ENCODE peak calls at places on chromosomes 2 and 18, in ten cellular contexts. U is A549, L is body of pancreas, C is heart left ventricle, M is ovary, E is HepG2, F is adrenal gland, Z is tibial nerve, V is gastrocnemius medialis, X is spleen. G is an unnamed sample. For H3K9me3, the result is how much of the 10 kb centered on the place peaks cover.

GRCh38 chr2:234288974-234289455 is 207.9 kb downstream of the ARL4C start:
- DNase-seq in U (peak), L (peak), C (peak), M (no peak), E (peak), F (peak), Z (peak), V (peak), X (peak), G (peak)

GRCh38 chr2:36561223-36561944 is 36.6 kb downstream of the FEZ2 start:
- DNase-seq in U (peak), L (no peak), C (peak), M (no peak), E (peak), F (peak), Z (no peak), V (no peak), X (no peak), G (no peak)

GRCh38 chr2:128390991-128391630 is 72.4 kb upstream of the HS6ST1 start:
- DNase-seq in U (no peak), L (no peak), C (no peak), M (no peak), E (no peak), F (peak), Z (no peak), V (no peak), X (peak), G (peak)

GRCh38 chr2:1742680-1743395 is 1.5 kb downstream of the PXDN start:
- DNase-seq in U (peak), L (peak), C (peak), M (peak), E (no peak), F (no peak), Z (peak), V (peak), X (peak), G (peak)

GRCh38 chr2:219029829-219030165 is 11.5 kb downstream of the CFAP65 start:
- DNase-seq in U (peak), L (peak), C (peak), M (peak), E (peak), F (peak), Z (peak), V (peak), X (peak), G (peak)

GRCh38 chr2:233410191-233410760 is 56.0 kb downstream of the DGKD start:
- DNase-seq in U (no peak), L (peak), C (no peak), M (no peak), E (no peak), F (no peak), Z (no peak), V (no peak), X (no peak), G (no peak)

GRCh38 chr2:101402637-101403036 is 15.3 kb upstream of the CREG2 start:
- DNase-seq in U (no peak), L (no peak), C (no peak), M (no peak), E (no peak), F (no peak), Z (no peak), V (no peak), X (no peak), G (no peak)

GRCh38 chr2:62110415-62111025 is 85.4 kb upstream of the B3GNT2 start:
- DNase-seq in U (no peak), L (no peak), C (no peak), M (no peak), E (no peak), F (no peak), Z (no peak), V (no peak), X (no peak), G (no peak)

GRCh38 chr2:230537531-230537976 is 121.6 kb downstream of the SP100 start:
- DNase-seq in U (no peak), L (no peak), C (no peak), M (no peak), E (no peak), F (no peak), Z (no peak), V (no peak), X (no peak), G (no peak)

GRCh38 chr2:180366481-180366880 is 359.4 kb upstream of the CWC22 start:
- DNase-seq in U (no peak), L (no peak), C (no peak), M (no peak), E (no peak), F (no peak), Z (no peak), V (no peak), X (no peak), G (no peak)

GRCh38 chr2:96527990-96528679 is 8.4 kb upstream of the ARID5A start:
- DNase-seq in U (no peak), L (peak), C (peak), M (peak), E (no peak), F (peak), Z (no peak), V (no peak), X (peak), G (no peak)

GRCh38 chr2:119792907-119793312 is 33.2 kb downstream of the PTPN4 start:
- DNase-seq in U (no peak), L (no peak), C (no peak), M (no peak), E (no peak), F (no peak), Z (no peak), V (no peak), X (no peak), G (no peak)

GRCh38 chr18:31970617-31971016 is 27.7 kb upstream of the TRAPPC8 start:
- DNase-seq in U (no peak), L (no peak), C (no peak), M (no peak), E (no peak), F (no peak), Z (no peak), V (no peak), X (no peak), G (no peak)

GRCh38 chr2:105328281-105329196 is 996 bp downstream of the TGFBRAP1 start:
- DNase-seq in U (no peak), L (peak), C (peak), M (peak), E (peak), F (peak), Z (no peak), V (peak), X (peak), G (no peak)

GRCh38 chr2:173649527-173650219 is 295.0 kb downstream of the CDCA7 start:
- DNase-seq in U (no peak), L (no peak), C (no peak), M (peak), E (no peak), F (no peak), Z (no peak), V (no peak), X (no peak), G (no peak)

GRCh38 chr2:119463136-119463535 is 31.5 kb downstream of the TMEM37 start:
- DNase-seq in U (no peak), L (no peak), C (no peak), M (no peak), E (no peak), F (no peak), Z (no peak), V (no peak), X (no peak), G (no peak)

GRCh38 chr2:64482765-64483504 is 29.0 kb downstream of the LGALSL start:
- DNase-seq in U (no peak), L (peak), C (no peak), M (no peak), E (no peak), F (peak), Z (no peak), V (no peak), X (no peak), G (no peak)

GRCh38 chr2:8451273-8451672 is 230.6 kb upstream of the ID2 start:
- DNase-seq in U (no peak), L (no peak), C (no peak), M (no peak), E (no peak), F (peak), Z (no peak), V (no peak), X (no peak), G (no peak)

GRCh38 chr2:224850081-224850480 is 133.9 kb upstream of the CCDC195 start:
- DNase-seq in U (no peak), L (no peak), C (no peak), M (no peak), E (no peak), F (no peak), Z (no peak), V (no peak), X (no peak), G (no peak)

GRCh38 chr2:2324119-2324518 is 7.0 kb downstream of the MYT1L start:
- DNase-seq in U (no peak), L (no peak), C (no peak), M (no peak), E (no peak), F (no peak), Z (no peak), V (no peak), X (no peak), G (no peak)

GRCh38 chr2:81050580-81050979 is 746.0 kb upstream of the LRRTM1 start:
- DNase-seq in U (no peak), L (no peak), C (no peak), M (no peak), E (no peak), F (no peak), Z (no peak), V (no peak), X (no peak), G (no peak)

GRCh38 chr2:241551599-241551997 is 6.9 kb upstream of the BOK start:
- DNase-seq in U (no peak), L (no peak), C (no peak), M (no peak), E (no peak), F (no peak), Z (no peak), V (no peak), X (no peak), G (no peak)

GRCh38 chr2:19228092-19228670 is 130.2 kb downstream of the OSR1 start:
- DNase-seq in U (no peak), L (no peak), C (no peak), M (no peak), E (peak), F (no peak), Z (no peak), V (no peak), X (no peak), G (no peak)

GRCh38 chr2:108193251-108193650 is 46.5 kb upstream of the SULT1C3 start:
- DNase-seq in U (no peak), L (no peak), C (no peak), M (no peak), E (peak), F (no peak), Z (no peak), V (no peak), X (no peak), G (no peak)

GRCh38 chr2:104434363-104434792 is 419.5 kb upstream of the POU3F3 start:
- DNase-seq in U (no peak), L (peak), C (no peak), M (no peak), E (no peak), F (no peak), Z (no peak), V (no peak), X (no peak), G (peak)

GRCh38 chr2:152781210-152781609 is 62.8 kb downstream of the ARL6IP6 start:
- DNase-seq in U (no peak), L (no peak), C (no peak), M (no peak), E (no peak), F (no peak), Z (no peak), V (no peak), X (no peak), G (no peak)

GRCh38 chr2:133303150-133303549 is 265.1 kb downstream of the NCKAP5 start:
- DNase-seq in U (no peak), L (no peak), C (no peak), M (no peak), E (no peak), F (no peak), Z (no peak), V (no peak), X (no peak), G (no peak)

GRCh38 chr2:168107322-168107721 is 140.1 kb downstream of the STK39 start:
- DNase-seq in U (no peak), L (no peak), C (no peak), M (no peak), E (no peak), F (no peak), Z (no peak), V (no peak), X (no peak), G (no peak)

GRCh38 chr2:8376603-8377423 is 305.0 kb upstream of the ID2 start:
- DNase-seq in U (no peak), L (no peak), C (no peak), M (no peak), E (no peak), F (no peak), Z (no peak), V (no peak), X (no peak), G (no peak)

GRCh38 chr18:45110577-45111506 is 430.2 kb downstream of the SETBP1 start:
- DNase-seq in U (no peak), L (peak), C (peak), M (no peak), E (no peak), F (no peak), Z (peak), V (peak), X (no peak), G (no peak)

GRCh38 chr2:121697108-121697631 is 39.5 kb downstream of the NIFK start:
- DNase-seq in U (no peak), L (no peak), C (no peak), M (no peak), E (no peak), F (no peak), Z (no peak), V (no peak), X (no peak), G (no peak)

GRCh38 chr2:211623096-211623495 is 915.5 kb downstream of the ERBB4 start:
- DNase-seq in U (no peak), L (no peak), C (no peak), M (no peak), E (no peak), F (no peak), Z (no peak), V (no peak), X (no peak), G (no peak)

GRCh38 chr18:5729983-5730699 is 165.2 kb downstream of the TMEM200C start:
- DNase-seq in U (no peak), L (no peak), C (no peak), M (no peak), E (no peak), F (no peak), Z (peak), V (peak), X (no peak), G (no peak)

GRCh38 chr2:219603784-219604183 is 6.1 kb downstream of the STK11IP start:
- DNase-seq in U (no peak), L (no peak), C (no peak), M (no peak), E (no peak), F (no peak), Z (no peak), V (no peak), X (no peak), G (no peak)

GRCh38 chr2:223228871-223229270 is 176.9 kb downstream of the KCNE4 start:
- DNase-seq in U (no peak), L (no peak), C (no peak), M (no peak), E (no peak), F (no peak), Z (no peak), V (no peak), X (no peak), G (no peak)

GRCh38 chr2:121903037-121903689 is 147.7 kb downstream of the TSN start:
- DNase-seq in U (no peak), L (no peak), C (no peak), M (no peak), E (no peak), F (no peak), Z (no peak), V (no peak), X (no peak), G (no peak)

GRCh38 chr2:44562737-44563136 is 201.0 kb downstream of the CAMKMT start:
- DNase-seq in U (no peak), L (no peak), C (no peak), M (no peak), E (no peak), F (no peak), Z (no peak), V (no peak), X (no peak), G (no peak)

GRCh38 chr2:44564752-44565151 is 203.0 kb downstream of the CAMKMT start:
- DNase-seq in U (no peak), L (no peak), C (no peak), M (no peak), E (peak), F (no peak), Z (no peak), V (no peak), X (no peak), G (no peak)

GRCh38 chr2:44560961-44561360 is 199.2 kb downstream of the CAMKMT start:
- DNase-seq in U (no peak), L (no peak), C (no peak), M (no peak), E (no peak), F (no peak), Z (no peak), V (no peak), X (no peak), G (no peak)

GRCh38 chr2:44559108-44559507 is 197.4 kb downstream of the CAMKMT start:
- DNase-seq in U (no peak), L (no peak), C (no peak), M (no peak), E (no peak), F (no peak), Z (no peak), V (no peak), X (no peak), G (no peak)

DNA sequence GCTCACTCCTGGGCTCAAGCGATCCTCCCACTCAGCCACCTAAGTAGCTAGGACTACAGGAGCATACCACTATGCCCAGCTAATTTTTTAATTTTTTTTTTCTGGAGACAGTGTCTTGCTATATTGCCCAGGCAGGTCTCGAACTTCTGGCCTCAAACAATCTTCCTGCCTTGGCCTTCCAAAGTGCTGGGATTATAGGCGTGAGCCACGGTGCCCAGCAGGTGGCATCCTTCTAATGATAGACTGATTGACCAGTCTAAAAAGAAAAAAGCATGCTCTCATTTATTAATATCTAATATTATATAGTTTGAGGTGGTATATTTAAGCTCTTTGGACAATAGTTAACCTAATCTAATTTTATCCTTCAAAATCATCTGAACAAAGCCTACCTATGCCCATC is 198.6 kb downstream of the CAMKMT start:
- DNase-seq in U (no peak), L (peak), C (no peak), M (no peak), E (no peak), F (no peak), Z (no peak), V (no peak), X (no peak), G (no peak)
- TF ChIP-seq CTCF in U (peak), L (no peak), C (peak), M (no peak), E (peak), F (no peak), Z (no peak), V (no peak), X (no peak), G (peak)

GRCh38 chr2:237448626-237449025 is 34.7 kb upstream of the COL6A3 start:
- DNase-seq in U (no peak), L (no peak), C (no peak), M (no peak), E (no peak), F (no peak), Z (no peak), V (no peak), X (no peak), G (no peak)

GRCh38 chr2:237450108-237450507 is 36.1 kb upstream of the COL6A3 start:
- DNase-seq in U (no peak), L (no peak), C (no peak), M (no peak), E (no peak), F (no peak), Z (no peak), V (no peak), X (no peak), G (no peak)

GRCh38 chr2:237448171-237448570 is 34.2 kb upstream of the COL6A3 start:
- DNase-seq in U (no peak), L (no peak), C (no peak), M (no peak), E (no peak), F (no peak), Z (no peak), V (peak), X (no peak), G (no peak)

GRCh38 chr2:237450583-237450982 is 36.5 kb upstream of the MLPH start:
- DNase-seq in U (no peak), L (no peak), C (no peak), M (no peak), E (no peak), F (no peak), Z (no peak), V (no peak), X (no peak), G (no peak)

GRCh38 chr2:237449193-237449797 is 35.3 kb upstream of the COL6A3 start:
- DNase-seq in U (no peak), L (no peak), C (peak), M (no peak), E (no peak), F (no peak), Z (peak), V (peak), X (no peak), G (no peak)
- TF ChIP-seq POLR2A in U (no peak), L (no peak), C (no peak), M (no peak), E (no peak), F (no peak), Z (peak), V (no peak), X (no peak), G (no peak)

DNA sequence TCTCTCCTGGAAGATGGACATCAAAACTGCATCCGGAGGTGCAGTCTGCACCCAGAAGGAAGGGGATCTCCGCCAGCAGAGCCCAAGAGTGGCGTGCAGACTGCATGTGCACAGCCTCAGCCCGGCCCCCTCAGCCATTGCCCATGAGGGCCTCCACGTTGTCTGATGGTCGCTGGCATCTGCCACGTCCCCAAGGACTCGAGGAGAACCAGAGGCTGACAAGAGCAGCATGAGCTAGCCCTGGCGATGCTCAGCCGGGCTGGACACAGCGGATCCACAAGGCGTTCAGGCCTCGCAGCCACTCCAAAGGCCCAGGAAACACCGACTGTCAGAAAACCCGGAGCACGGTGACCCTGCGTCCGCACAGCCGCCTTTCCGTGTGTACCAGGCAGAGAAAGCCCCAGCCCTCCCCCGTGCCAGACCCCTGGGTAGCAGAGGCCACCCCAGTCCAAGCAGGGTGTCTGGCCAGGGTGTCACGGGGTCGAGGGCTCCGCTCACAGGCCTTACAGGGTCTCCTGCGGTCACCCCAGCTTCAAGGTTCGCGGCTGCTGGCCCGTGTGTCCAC is 48.3 kb downstream of the SLC66A2 start:
- DNase-seq in U (no peak), L (no peak), C (no peak), M (no peak), E (no peak), F (no peak), Z (no peak), V (peak), X (peak), G (no peak)
- H3K9me3 ChIP-seq in U (under half), L (under half), C (under half), M (under half), E (under half), F (under half), Z (under half), V (under half), X (under half), G (under half)

DNA sequence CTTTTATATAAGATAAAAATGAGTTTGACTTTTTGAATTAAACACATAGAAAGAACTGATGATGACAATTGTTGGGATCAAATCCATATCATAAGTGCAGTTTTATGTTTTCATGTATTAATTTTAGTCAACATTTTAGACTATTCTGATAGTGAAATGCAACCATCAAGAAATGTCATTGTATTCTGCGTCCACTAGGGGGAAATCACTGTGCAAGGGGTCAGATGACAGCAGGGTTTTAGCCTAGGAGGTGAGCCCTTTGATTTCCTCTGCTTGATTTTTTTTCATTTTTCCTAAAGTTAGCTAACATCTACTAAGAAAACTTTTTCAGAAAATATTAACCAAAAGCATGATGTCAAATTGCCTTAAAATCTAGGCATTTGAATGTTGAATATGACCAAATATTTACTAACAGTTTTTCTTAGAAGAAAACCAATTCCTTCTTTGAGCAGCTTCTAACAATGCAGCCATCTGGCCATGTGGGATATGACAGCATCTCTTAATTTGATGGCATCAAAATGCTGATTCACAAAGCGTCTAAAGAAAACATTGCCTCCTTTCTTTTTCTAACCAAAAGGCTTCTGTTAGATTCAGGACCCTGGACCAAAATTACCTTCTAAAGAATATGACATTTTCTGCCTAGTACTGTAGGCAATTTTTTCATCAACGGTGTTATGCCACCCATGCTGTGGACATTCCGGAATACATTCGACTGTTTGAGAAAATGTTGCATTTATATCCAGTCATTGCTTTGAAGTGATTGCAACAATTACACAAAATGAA is 141.5 kb downstream of the SPHKAP start:
- DNase-seq in U (peak), L (no peak), C (no peak), M (no peak), E (peak), F (no peak), Z (no peak), V (no peak), X (no peak), G (no peak)
- TF ChIP-seq CTCF in U (peak), L (peak), C (peak), M (no peak), E (peak), F (peak), Z (peak), V (peak), X (peak), G (peak)